ENCODE peak calls at places on chromosomes 12 and 14, in nine cellular contexts. O is fibroblast of the aortic adventitia; J is nephron progenitor cell; U is HepG2; A is type B pancreatic cell; R is stomach; G is foreskin fibroblast; N is RWPE1; E is activated CD8-positive, alpha-beta T cell treated with anti-CD3 and anti-CD28 coated beads for 36 hours. P is an unnamed sample.

GRCh38 chr12:86838709-86839108 is 582.5 kb upstream of the MGAT4C start:
- DNase-seq in E (no peak), G (no peak), U (no peak), N (no peak), J (no peak), A (no peak), O (peak; percentile 38), R (no peak), P (no peak)

GRCh38 chr12:56999456-56999855 is 6.9 kb downstream of the ZBTB39 start:
- DNase-seq in E (no peak), G (no peak), N (no peak), J (no peak), R (no peak), A (no peak), U (no peak), O (no peak), P (no peak)

GRCh38 chr12:71503579-71504470 is 64.2 kb downstream of the LGR5 start:
- DNase-seq in O (no peak), G (no peak), A (no peak), U (no peak), R (no peak), J (peak; percentile 23), N (no peak), E (no peak), P (no peak)

GRCh38 chr12:59861635-59862034 is 265.8 kb downstream of the SLC16A7 start:
- DNase-seq in A (no peak), E (no peak), U (no peak), R (no peak), N (no peak), J (no peak), O (no peak), G (no peak), P (no peak)

GRCh38 chr12:122886851-122887816 is 8.8 kb downstream of the VPS37B start:
- DNase-seq in R (peak; percentile 46), G (no peak), E (peak; percentile 90), O (no peak), N (peak; percentile 97), J (no peak), U (no peak), A (no peak), P (peak; percentile 56)

GRCh38 chr14:55814064-55814463 is 234.1 kb downstream of the KTN1 start:
- DNase-seq in E (no peak), N (no peak), J (no peak), O (peak; percentile 23), R (no peak), A (no peak), G (no peak), U (no peak), P (no peak)

GRCh38 chr14:78367355-78367754 is 197.2 kb downstream of the NRXN3 start:
- DNase-seq in J (no peak), O (no peak), U (no peak), G (no peak), E (no peak), N (no peak), R (no peak), A (no peak), P (no peak)

GRCh38 chr12:84727964-84728363 is 184.6 kb downstream of the SLC6A15 start:
- DNase-seq in A (no peak), O (no peak), N (peak; percentile 15), E (no peak), G (no peak), R (no peak), U (peak; percentile 33), J (no peak), P (no peak)

GRCh38 chr14:38012056-38012455 is 195.6 kb upstream of the SSTR1 start:
- DNase-seq in R (no peak), E (no peak), U (no peak), O (no peak), G (no peak), J (no peak), A (no peak), N (no peak), P (no peak)

GRCh38 chr12:121057794-121058193 is 18.7 kb upstream of the OASL start:
- DNase-seq in G (no peak), R (no peak), N (no peak), J (no peak), U (no peak), O (no peak), E (no peak), A (peak; percentile 11), P (no peak)

GRCh38 chr12:11804130-11804529 is 154.7 kb downstream of the ETV6 start:
- DNase-seq in J (no peak), E (no peak), A (no peak), N (no peak), U (no peak), R (no peak), O (peak; percentile 11), G (no peak), P (no peak)

GRCh38 chr12:11801643-11802042 is 152.2 kb downstream of the ETV6 start:
- DNase-seq in R (no peak), E (no peak), N (peak; percentile 44), U (no peak), O (no peak), A (no peak), J (no peak), G (no peak), P (no peak)

GRCh38 chr12:11805680-11806079 is 156.2 kb downstream of the ETV6 start:
- DNase-seq in E (no peak), A (no peak), U (peak; percentile 64), G (no peak), N (no peak), J (no peak), R (no peak), O (no peak), P (no peak)

GRCh38 chr12:11807453-11807852 is 158.0 kb downstream of the ETV6 start:
- DNase-seq in G (no peak), E (no peak), J (no peak), N (no peak), R (no peak), U (no peak), O (no peak), A (no peak), P (no peak)

DNA sequence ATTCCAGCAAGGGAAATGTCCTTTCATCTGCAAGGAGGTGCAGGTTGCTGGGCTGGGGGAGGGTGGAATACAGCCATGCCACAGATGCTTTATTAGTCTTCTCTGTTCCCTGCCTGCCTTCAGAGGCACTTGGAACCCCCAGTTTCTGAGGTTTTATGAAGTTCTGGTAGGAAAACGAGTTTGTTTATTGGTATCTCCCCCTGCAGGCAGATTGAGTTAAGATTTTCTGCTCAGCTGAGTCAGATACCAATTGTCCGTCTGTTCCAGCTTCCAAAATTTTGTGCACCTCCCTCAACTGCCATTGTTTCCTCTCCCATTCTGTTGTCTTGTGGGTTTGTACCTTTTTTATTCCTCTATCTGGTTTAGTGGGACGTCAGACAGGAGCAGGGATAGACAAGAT is 155.6 kb downstream of the ETV6 start:
- DNase-seq in E (no peak), U (no peak), G (no peak), A (no peak), R (no peak), J (no peak), N (no peak), O (no peak), P (no peak)
- TF ChIP-seq CTCF in E (no peak), U (no peak), G (no peak), A (no peak), R (no peak), J (no peak), N (no peak), O (peak; percentile 7), P (no peak)

DNA sequence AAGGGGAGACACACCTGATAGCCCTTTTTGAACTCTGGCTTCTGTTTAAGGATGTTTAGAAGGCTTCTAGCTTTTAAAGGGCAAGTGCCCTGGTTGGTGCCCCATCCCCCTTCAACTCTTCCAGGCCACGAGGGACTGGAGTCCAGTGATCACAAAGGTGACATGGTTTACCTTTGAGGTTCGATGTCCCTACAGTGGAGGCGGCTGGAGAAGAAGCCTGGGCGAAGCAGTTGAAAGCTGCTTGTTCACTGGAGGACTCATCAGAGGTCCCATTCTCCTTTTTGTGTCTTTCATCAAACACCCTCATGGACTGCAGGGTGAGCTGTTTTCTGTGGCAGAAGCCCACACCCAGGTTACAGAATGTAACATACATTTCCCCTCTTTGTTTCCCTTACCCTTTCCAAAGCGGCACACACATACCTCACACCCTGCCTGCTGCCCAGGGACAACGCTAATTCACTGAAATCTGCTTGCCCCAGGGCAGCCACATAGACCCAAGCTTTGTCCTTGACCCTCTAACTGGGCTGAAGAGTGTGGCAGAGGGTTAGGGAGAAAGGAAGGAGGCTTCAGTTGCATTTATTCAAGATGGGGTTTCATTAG is 7.7 kb downstream of the TBX3 start:
- DNase-seq in O (no peak), R (no peak), A (no peak), G (no peak), U (no peak), N (no peak), J (no peak), E (no peak), P (no peak)
- TF ChIP-seq CTCF in O (no peak), R (no peak), A (no peak), G (no peak), U (no peak), N (no peak), J (no peak), E (no peak), P (no peak)

GRCh38 chr12:125687403-125687802 is 622.2 kb downstream of the AACS start:
- DNase-seq in O (no peak), A (no peak), N (no peak), G (no peak), J (no peak), R (no peak), U (no peak), E (no peak), P (no peak)

GRCh38 chr12:125684968-125685790 is 619.9 kb downstream of the AACS start:
- DNase-seq in J (no peak), N (no peak), G (no peak), U (no peak), A (no peak), E (no peak), R (no peak), O (no peak), P (no peak)

GRCh38 chr12:125685885-125686284 is 620.6 kb downstream of the AACS start:
- DNase-seq in G (no peak), A (no peak), O (no peak), N (no peak), U (no peak), E (no peak), J (no peak), R (no peak), P (no peak)

GRCh38 chr12:125687820-125688219 is 622.6 kb downstream of the AACS start:
- DNase-seq in E (no peak), R (no peak), G (no peak), J (no peak), O (no peak), N (no peak), A (no peak), U (no peak), P (no peak)

GRCh38 chr12:125683748-125684381 is 618.6 kb downstream of the AACS start:
- DNase-seq in R (peak; percentile 70), J (peak; percentile 90), E (peak; percentile 71), O (no peak), N (no peak), U (peak; percentile 31), A (peak; percentile 80), G (no peak), P (peak; percentile 58)
- TF ChIP-seq CTCF in R (peak; percentile 37), J (peak; percentile 93), E (peak; percentile 79), O (no peak), N (no peak), U (peak; percentile 88), A (peak; percentile 86), G (no peak), P (peak; percentile 45)

GRCh38 chr12:90295858-90296257 is 587.2 kb upstream of the ATP2B1 start:
- DNase-seq in A (no peak), O (no peak), N (no peak), R (no peak), U (no peak), E (no peak), J (no peak), G (no peak), P (no peak)
- TF ChIP-seq CTCF in A (no peak), O (no peak), N (no peak), R (no peak), U (no peak), E (no peak), J (no peak), G (no peak), P (no peak)